ENCODE peak calls at places on chromosomes 3 and 15, in eight cellular contexts. N, I, F, B, L, E, Z and G are unnamed samples.

GRCh38 chr3:10570196-10570946 is 65.0 kb upstream of the ATP2B2 start:
- DNase-seq in I (no peak), F (no peak), N (no peak), L (no peak), E (no peak), B (no peak), Z (no peak), G (no peak)

GRCh38 chr3:152100491-152101086 is 168.1 kb upstream of the MBNL1 start:
- DNase-seq in E (no peak), L (no peak), I (no peak), Z (no peak), F (no peak), N (no peak), B (no peak), G (peak; percentile 9)

GRCh38 chr3:18027161-18027939 is 284.9 kb upstream of the TBC1D5 start:
- DNase-seq in Z (no peak), E (no peak), B (no peak), F (no peak), N (no peak), I (no peak), L (no peak), G (no peak)

GRCh38 chr15:41490355-41490754 is 3.3 kb upstream of the ITPKA start:
- DNase-seq in B (no peak), L (peak; percentile 29), Z (no peak), I (peak; percentile 93), F (no peak), N (no peak), E (peak; percentile 86), G (peak; percentile 8)

GRCh38 chr15:78209646-78210348 is 24.6 kb downstream of the ACSBG1 start:
- DNase-seq in I (no peak), F (no peak), N (no peak), E (no peak), Z (no peak), L (no peak), B (peak; percentile 46), G (no peak)

GRCh38 chr3:153980252-153980590 is 141.0 kb upstream of the ARHGEF26 start:
- DNase-seq in E (no peak), B (no peak), F (no peak), N (no peak), L (no peak), I (no peak), Z (no peak), G (no peak)

GRCh38 chr3:38555926-38556325 is 59.8 kb downstream of the EXOG start:
- DNase-seq in Z (peak; percentile 1), B (no peak), I (no peak), N (no peak), E (no peak), L (no peak), F (no peak), G (no peak)

GRCh38 chr15:75203017-75203907 is 1.6 kb downstream of the C15orf39 start:
- DNase-seq in I (no peak), F (no peak), L (no peak), Z (no peak), E (no peak), N (no peak), B (no peak), G (no peak)

GRCh38 chr3:24101676-24102168 is 156.6 kb downstream of the NR1D2 start:
- DNase-seq in E (no peak), Z (no peak), F (no peak), B (no peak), I (no peak), N (no peak), L (no peak), G (no peak)

GRCh38 chr3:106399773-106400172 is 531.0 kb upstream of the CBLB start:
- DNase-seq in E (no peak), L (no peak), Z (no peak), B (no peak), I (no peak), F (no peak), N (no peak), G (no peak)

GRCh38 chr3:150495563-150496168 is 50.6 kb downstream of the SERP1 start:
- DNase-seq in I (peak; percentile 18), F (no peak), Z (no peak), E (peak; percentile 18), B (no peak), L (peak; percentile 29), N (peak; percentile 21), G (peak; percentile 61)

GRCh38 chr3:188170461-188171459 is 16.8 kb downstream of the LPP start:
- DNase-seq in L (no peak), E (no peak), F (peak; percentile 53), I (no peak), B (no peak), N (peak; percentile 50), Z (no peak), G (no peak)

GRCh38 chr3:72862314-72863090 is 14.3 kb upstream of the SHQ1 start:
- DNase-seq in Z (no peak), B (no peak), I (no peak), F (no peak), N (no peak), E (no peak), L (no peak), G (no peak)

GRCh38 chr15:89356634-89357298 is 22.1 kb upstream of the POLG start:
- DNase-seq in E (no peak), Z (no peak), I (no peak), F (no peak), B (no peak), L (no peak), N (no peak), G (peak; percentile 52)